ENCODE peak calls at places on chromosomes 16 and 17, in six cellular contexts. G, U, P, R, A and I are unnamed samples.

GRCh38 chr17:82520041-82520910 is 744 bp downstream of the FOXK2 start:
- DNase-seq in A (no peak), R (no peak), P (no peak), U (peak), G (peak), I (no peak)

GRCh38 chr17:72407336-72408121 is 286.7 kb downstream of the SOX9 start:
- DNase-seq in A (peak), G (peak), P (peak), R (peak), U (no peak), I (peak)

GRCh38 chr17:67568961-67569360 is 148.8 kb upstream of the NOL11 start:
- DNase-seq in R (no peak), G (no peak), A (no peak), P (no peak), U (no peak), I (no peak)

GRCh38 chr16:2096853-2097620 is 38.7 kb downstream of the PKD1 start:
- DNase-seq in R (no peak), U (no peak), A (no peak), G (no peak), P (no peak), I (no peak)

GRCh38 chr16:13961099-13961811 is 41.3 kb downstream of the ERCC4 start:
- DNase-seq in R (no peak), P (no peak), G (no peak), A (no peak), U (no peak), I (no peak)

GRCh38 chr17:2977157-2977556 is 86.2 kb downstream of the OR1D5 start:
- DNase-seq in P (no peak), A (no peak), G (no peak), R (no peak), U (no peak), I (peak)

GRCh38 chr16:10880609-10881452 is 3.8 kb downstream of the CIITA start:
- DNase-seq in R (no peak), P (no peak), G (no peak), A (no peak), U (no peak), I (no peak)

GRCh38 chr16:57138281-57138935 is 46.0 kb downstream of the CPNE2 start:
- DNase-seq in P (no peak), G (no peak), U (no peak), R (no peak), A (no peak), I (no peak)

GRCh38 chr16:72372082-72372615 is 200.2 kb upstream of the PMFBP1 start:
- DNase-seq in P (no peak), U (peak), R (no peak), G (no peak), A (no peak), I (no peak)

GRCh38 chr16:10485698-10486382 is 94.6 kb downstream of the EMP2 start:
- DNase-seq in U (no peak), R (no peak), P (no peak), A (no peak), G (no peak), I (no peak)

GRCh38 chr17:14301761-14302401 is 1.0 kb downstream of the HS3ST3B1 start:
- DNase-seq in G (peak), A (no peak), P (peak), U (peak), R (peak), I (no peak)

DNA sequence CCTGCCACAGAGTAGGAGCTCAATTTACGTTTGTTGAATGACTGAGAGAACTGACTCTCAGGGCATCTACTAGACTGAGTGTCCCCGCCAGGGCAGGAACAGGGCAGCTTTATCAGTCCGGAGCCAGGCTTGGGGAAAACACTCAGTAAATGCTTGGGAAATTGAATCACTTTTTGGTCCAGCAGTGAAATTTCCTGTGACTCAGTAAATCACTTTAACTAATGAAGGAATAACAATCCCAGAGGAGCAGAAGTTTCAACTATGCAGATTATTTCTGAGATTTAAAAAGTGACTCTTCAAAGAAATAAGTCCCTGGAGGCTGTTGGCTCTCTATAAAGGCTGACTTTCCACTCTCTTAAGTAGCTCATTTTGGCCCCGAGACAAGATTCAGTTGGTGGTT is 101.8 kb downstream of the FOXL1 start:
- DNase-seq in R (peak), U (no peak), P (no peak), G (no peak), A (peak), I (no peak)
- TF ChIP-seq CTCF in R (no peak), U (no peak), P (no peak), G (no peak), A (no peak), I (no peak)

DNA sequence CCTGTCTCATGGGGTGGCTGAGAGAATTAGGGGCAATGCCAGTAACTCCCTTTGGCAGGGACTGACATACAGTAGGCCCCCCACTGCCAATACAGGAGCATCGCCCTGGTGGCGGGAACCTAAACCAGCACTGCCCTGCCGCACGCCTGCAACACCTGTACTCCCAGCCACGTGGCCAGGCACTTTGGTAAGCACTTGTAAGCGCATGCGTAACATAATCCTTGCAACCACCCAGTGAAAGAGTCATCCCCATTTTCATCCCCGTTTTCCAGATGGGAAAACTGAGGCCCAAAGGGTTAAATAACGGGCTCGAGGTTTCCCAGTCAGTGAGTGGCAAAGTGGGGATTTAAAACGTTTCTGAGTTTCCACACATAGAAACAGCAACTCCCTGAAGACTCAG is 17.5 kb downstream of the SCN4A start:
- DNase-seq in P (no peak), R (no peak), A (no peak), G (no peak), U (no peak), I (no peak)
- TF ChIP-seq CTCF in P (no peak), R (no peak), A (no peak), G (no peak), U (no peak), I (no peak)

GRCh38 chr17:73595068-73595865 is 49.0 kb downstream of the SDK2 start:
- DNase-seq in A (no peak), P (peak), R (peak), U (peak), G (no peak), I (no peak)
- TF ChIP-seq CTCF in A (peak), P (peak), R (peak), U (peak), G (peak), I (peak)

GRCh38 chr17:17494499-17495447 is 1.4 kb downstream of the RASD1 start:
- DNase-seq in U (peak), R (peak), G (peak), A (peak), P (peak), I (no peak)
- TF ChIP-seq CTCF in U (no peak), R (no peak), G (no peak), A (no peak), P (no peak), I (no peak)

GRCh38 chr17:47618416-47618815 is 31.3 kb upstream of the KPNB1 start:
- DNase-seq in P (no peak), A (no peak), G (no peak), R (peak), U (peak), I (no peak)
- TF ChIP-seq CTCF in P (peak), A (no peak), G (no peak), R (peak), U (peak), I (no peak)

DNA sequence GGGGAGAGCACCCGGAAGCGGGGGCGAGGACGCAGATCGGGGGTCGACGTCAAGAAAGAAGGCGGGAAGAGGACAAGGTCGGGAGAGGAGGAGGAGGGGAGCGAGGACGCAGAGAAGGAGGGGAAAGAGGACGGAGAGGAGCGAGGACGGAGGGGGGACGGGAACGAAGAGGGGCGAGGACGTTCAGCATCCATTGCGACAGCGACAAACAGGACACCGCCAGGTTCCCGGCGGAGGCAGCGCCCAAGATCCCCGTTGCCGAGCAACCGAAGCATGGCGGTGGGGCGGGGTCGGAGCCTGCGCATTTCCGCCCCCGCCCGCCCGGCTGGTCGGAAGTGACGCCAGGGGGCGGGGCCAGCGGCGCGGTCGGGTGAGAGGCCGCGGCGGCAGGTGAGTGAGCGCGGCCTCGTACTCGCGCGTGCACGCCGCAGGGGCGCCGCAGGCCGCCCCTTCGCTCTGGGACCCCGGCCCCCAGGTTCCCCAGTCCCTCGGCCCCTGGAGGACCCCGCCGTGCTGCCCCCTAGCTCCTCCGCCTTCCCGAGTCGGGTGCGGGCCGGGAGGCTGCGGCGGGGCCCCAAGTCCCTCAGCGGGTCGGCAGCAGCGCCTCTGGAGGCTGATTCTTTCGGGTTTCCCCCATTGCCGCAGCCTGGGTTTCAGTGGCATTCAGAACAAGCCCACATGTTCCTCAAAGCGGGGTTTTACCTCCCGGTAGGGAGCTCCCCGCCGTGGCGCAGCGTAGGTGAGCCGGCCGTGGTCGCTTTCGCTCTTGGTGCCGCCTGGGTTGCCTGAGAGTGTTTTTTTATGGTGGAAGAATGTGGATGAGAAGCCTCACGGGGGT is at the start of gene FAM234A:
- DNase-seq in A (peak), P (peak), R (peak), U (peak), G (peak), I (peak)
- TF ChIP-seq CTCF in A (peak), P (peak), R (peak), U (peak), G (peak), I (peak)

DNA sequence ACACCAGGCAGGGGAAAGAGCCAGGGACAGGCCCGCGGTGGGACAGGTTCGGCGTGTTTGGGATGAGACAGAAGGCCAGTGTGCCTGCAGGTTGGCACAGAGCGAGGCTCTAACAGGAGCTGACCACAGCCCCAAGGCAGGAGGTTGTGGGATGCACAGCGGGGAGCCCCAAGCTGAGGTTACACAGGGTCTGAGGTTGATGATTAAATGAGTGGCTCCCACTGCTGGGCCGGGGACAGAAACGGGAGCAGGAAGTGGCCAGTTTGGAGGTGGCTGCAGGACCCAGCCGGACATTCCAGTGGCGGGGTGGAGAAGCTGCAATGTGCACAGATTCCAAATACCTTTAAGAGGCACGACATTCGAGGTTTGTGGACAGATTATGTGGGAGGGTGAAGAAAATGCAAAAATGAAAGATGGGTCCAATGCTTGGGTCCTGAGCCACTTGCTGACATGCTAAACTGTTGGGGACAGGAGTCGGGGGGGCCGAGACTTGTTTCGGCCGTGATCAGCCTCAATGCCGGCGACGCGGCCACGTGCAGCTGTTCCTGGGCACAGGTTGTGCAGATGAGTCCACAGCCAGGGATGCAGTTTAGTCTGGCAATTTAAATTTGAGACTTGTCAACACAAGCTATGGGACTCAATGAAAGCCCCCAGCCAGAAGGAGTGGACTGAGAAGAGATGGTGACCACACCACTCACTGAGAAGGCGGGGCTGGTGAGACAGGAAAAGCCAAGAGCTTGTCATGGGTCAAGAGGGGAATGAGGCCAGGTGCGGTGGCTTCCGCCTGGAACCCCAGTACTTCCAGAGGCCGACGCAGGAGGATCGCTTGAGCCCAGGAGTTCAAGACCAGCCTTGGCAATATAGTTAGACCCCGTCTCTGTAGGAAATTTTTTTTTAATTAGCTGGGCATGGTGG is 8.7 kb downstream of the ENPP7 start:
- DNase-seq in P (no peak), R (peak), G (no peak), U (no peak), A (no peak), I (no peak)
- TF ChIP-seq CTCF in P (no peak), R (no peak), G (no peak), U (no peak), A (no peak), I (no peak)

DNA sequence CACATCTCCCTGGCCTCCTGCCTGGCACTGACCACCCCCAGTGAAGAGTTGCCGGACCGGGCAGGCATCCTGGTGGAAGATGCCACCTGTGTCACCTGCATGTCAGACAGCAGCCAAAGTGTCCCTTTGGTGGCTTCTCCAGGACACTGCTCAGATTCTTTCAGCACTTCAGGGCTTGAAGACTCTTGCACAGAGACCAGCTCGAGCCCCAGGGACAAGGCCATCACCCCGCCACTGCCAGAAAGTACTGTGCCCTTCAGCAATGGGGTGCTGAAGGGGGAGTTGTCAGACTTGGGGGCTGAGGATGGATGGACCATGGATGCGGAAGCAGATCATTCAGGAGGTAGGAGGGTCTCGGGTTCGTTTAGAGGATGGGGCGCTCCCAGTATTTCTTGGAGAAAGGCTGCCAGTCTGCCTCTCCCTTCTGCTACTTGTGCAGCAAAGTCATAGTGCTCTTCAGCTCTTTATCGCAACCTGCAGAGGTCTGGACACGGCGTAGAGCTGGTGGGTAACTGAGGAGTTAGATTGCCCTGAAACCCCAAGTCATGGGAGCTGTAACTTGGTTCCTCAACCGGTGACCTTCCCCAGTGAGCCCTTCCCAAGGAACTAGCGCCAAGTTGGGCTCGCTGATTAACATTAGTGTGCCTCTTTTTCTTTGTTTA is 21.9 kb downstream of the AKAP1 start:
- DNase-seq in A (no peak), G (no peak), P (no peak), U (no peak), R (no peak), I (no peak)
- TF ChIP-seq CTCF in A (no peak), G (no peak), P (peak), U (no peak), R (no peak), I (no peak)

DNA sequence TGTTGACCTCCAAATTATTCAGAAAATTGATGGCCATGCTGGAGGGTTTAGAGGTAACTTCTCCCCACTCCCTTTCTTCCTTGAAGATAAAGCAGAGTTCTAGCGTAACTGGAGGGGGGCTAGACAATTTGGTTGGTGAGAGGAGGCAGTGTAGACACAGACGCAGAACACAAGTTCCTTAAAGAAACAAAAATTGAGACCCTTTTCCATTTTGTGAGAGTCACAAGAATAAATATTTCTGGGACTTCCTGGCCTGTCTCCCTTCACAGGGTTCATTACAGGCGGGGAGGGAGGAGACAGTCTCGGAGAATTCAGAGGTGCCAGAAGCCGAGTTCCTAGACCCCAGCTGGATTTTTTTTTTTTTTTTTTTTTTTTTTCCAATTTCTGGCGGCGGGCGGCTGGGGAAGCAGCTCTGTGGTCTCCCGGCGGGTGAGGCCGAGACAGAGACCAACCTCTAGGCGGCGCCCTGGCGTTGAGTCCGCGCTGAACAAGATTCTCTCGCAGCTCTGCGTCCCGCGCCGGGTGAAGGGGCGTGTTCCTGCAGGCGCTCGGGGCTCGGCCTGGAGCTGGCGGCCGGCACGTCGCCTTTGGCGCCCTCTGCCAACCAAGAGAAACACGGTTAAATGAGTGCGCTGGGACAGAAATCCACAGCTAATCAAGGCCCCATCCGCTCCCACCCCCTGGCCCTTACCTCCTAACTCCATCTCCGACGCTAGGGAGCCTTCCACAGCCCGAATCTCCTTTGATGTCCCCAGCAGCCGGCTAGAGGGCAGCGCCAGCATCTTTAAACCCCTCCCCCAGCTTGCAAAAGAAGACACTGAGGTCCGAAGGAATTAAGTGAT is 10.2 kb upstream of the HOXB9 start:
- DNase-seq in G (peak), P (peak), A (peak), R (peak), U (peak), I (peak)
- TF ChIP-seq CTCF in G (peak), P (peak), A (peak), R (peak), U (peak), I (peak)

GRCh38 chr16:3727806-3728381 is 10.6 kb upstream of the TRAP1 start:
- DNase-seq in P (no peak), R (no peak), A (no peak), G (no peak), U (no peak), I (no peak)
- TF ChIP-seq CTCF in P (no peak), R (no peak), A (no peak), G (no peak), U (no peak), I (no peak)